ENCODE peak calls at places on chromosomes 2 and 18, in seven cellular contexts. U is HFFc6; K is CD8-positive, alpha-beta T cell; P is foreskin fibroblast; G is GM12878; T is HFF-Myc; Y is RWPE1. R is an unnamed sample.

GRCh38 chr2:52220393-52220792 is 1188.5 kb upstream of the NRXN1 start:
- DNase-seq in Y (no peak), U (no peak), G (no peak), P (no peak), T (no peak), K (no peak), R (no peak)

GRCh38 chr2:122236152-122236892 is 480.9 kb downstream of the TSN start:
- DNase-seq in G (no peak), Y (peak), U (peak), K (no peak), T (no peak), P (peak), R (peak)

GRCh38 chr2:53880756-53881155 is 21.0 kb upstream of the GPR75 start:
- DNase-seq in Y (peak), P (peak), T (no peak), K (no peak), G (no peak), U (peak), R (peak)

GRCh38 chr2:175203621-175204496 is 22.3 kb upstream of the ATP5MC3 start:
- DNase-seq in G (no peak), T (no peak), K (peak), U (peak), Y (peak), P (peak), R (no peak)

GRCh38 chr2:18949871-18950597 is 360.7 kb upstream of the NT5C1B start:
- DNase-seq in G (no peak), P (peak), U (peak), K (no peak), T (peak), Y (no peak), R (peak)

GRCh38 chr2:37653805-37654378 is 17.6 kb downstream of the CDC42EP3 start:
- DNase-seq in G (peak), T (no peak), U (no peak), P (no peak), K (no peak), Y (peak), R (no peak)

GRCh38 chr2:74297391-74297790 is 45.8 kb downstream of the SLC4A5 start:
- DNase-seq in Y (no peak), G (peak), U (no peak), K (no peak), T (no peak), P (no peak), R (no peak)

GRCh38 chr18:75456277-75456676 is 28.8 kb upstream of the SMIM21 start:
- DNase-seq in T (no peak), U (no peak), P (no peak), Y (no peak), K (no peak), G (no peak), R (no peak)

GRCh38 chr2:3288455-3289163 is 89.0 kb downstream of the EIPR1 start:
- DNase-seq in P (no peak), U (no peak), Y (no peak), K (no peak), G (no peak), T (no peak), R (no peak)

GRCh38 chr2:109117780-109118179 is 11.2 kb upstream of the SH3RF3 start:
- DNase-seq in P (no peak), U (no peak), G (no peak), K (no peak), Y (no peak), T (no peak), R (no peak)

GRCh38 chr2:1515986-1516797 is 102.9 kb downstream of the TPO start:
- DNase-seq in K (no peak), T (no peak), Y (no peak), U (no peak), G (no peak), P (no peak), R (no peak)

GRCh38 chr18:23740105-23740830 is 51.0 kb downstream of the LAMA3 start:
- DNase-seq in K (no peak), T (peak), P (peak), Y (peak), G (no peak), U (no peak), R (no peak)

GRCh38 chr2:62140785-62141740 is 54.9 kb upstream of the B3GNT2 start:
- DNase-seq in G (peak), U (no peak), Y (no peak), T (no peak), P (no peak), K (no peak), R (no peak)

GRCh38 chr18:50654658-50655550 is 95.0 kb downstream of the MAPK4 start:
- DNase-seq in K (no peak), P (no peak), T (no peak), U (no peak), G (no peak), Y (no peak), R (no peak)

GRCh38 chr18:21826641-21827302 is 86.2 kb downstream of the MIB1 start:
- DNase-seq in Y (no peak), T (no peak), U (no peak), K (no peak), G (no peak), P (no peak), R (no peak)

GRCh38 chr2:235333076-235333475 is 160.8 kb upstream of the AGAP1 start:
- DNase-seq in K (no peak), G (no peak), P (no peak), U (no peak), Y (no peak), T (no peak), R (no peak)

GRCh38 chr2:143551946-143552655 is 422.9 kb downstream of the ARHGAP15 start:
- DNase-seq in P (no peak), K (no peak), G (no peak), U (no peak), Y (no peak), T (no peak), R (no peak)

GRCh38 chr2:27738349-27739057 is 33.0 kb upstream of the MRPL33 start:
- DNase-seq in U (no peak), G (no peak), Y (no peak), K (no peak), P (no peak), T (no peak), R (no peak)

GRCh38 chr2:124973396-124973795 is 948.3 kb downstream of the CNTNAP5 start:
- DNase-seq in K (no peak), P (no peak), T (no peak), Y (no peak), G (no peak), U (no peak), R (no peak)

GRCh38 chr18:22683196-22683676 is 249.9 kb upstream of the RBBP8 start:
- DNase-seq in U (peak), G (no peak), P (no peak), T (peak), Y (peak), K (no peak), R (no peak)

GRCh38 chr2:18795881-18796280 is 206.5 kb upstream of the NT5C1B start:
- DNase-seq in K (no peak), Y (no peak), T (no peak), U (no peak), P (peak), G (no peak), R (no peak)

GRCh38 chr2:163877316-163877715 is 141.5 kb upstream of the FIGN start:
- DNase-seq in T (no peak), Y (no peak), G (no peak), U (peak), P (no peak), K (no peak), R (peak)

GRCh38 chr2:178152542-178152941 is 40.3 kb downstream of the RBM45 start:
- DNase-seq in U (no peak), G (no peak), P (no peak), Y (no peak), K (no peak), T (no peak), R (no peak)

GRCh38 chr18:28125051-28125450 is 51.9 kb downstream of the CDH2 start:
- DNase-seq in K (no peak), P (no peak), Y (no peak), T (no peak), U (no peak), G (no peak), R (no peak)

GRCh38 chr2:181682026-181682789 is 1.9 kb upstream of the NEUROD1 start:
- DNase-seq in T (no peak), P (no peak), K (no peak), U (no peak), Y (no peak), G (no peak), R (no peak)

GRCh38 chr18:12048827-12049175 is 44.8 kb upstream of the ANKRD62 start:
- DNase-seq in P (no peak), G (no peak), T (no peak), U (peak), K (no peak), Y (no peak), R (peak)

GRCh38 chr2:121510857-121511256 is 19.8 kb upstream of the RNU4ATAC start:
- DNase-seq in U (no peak), Y (no peak), P (no peak), T (no peak), G (no peak), K (no peak), R (no peak)

DNA sequence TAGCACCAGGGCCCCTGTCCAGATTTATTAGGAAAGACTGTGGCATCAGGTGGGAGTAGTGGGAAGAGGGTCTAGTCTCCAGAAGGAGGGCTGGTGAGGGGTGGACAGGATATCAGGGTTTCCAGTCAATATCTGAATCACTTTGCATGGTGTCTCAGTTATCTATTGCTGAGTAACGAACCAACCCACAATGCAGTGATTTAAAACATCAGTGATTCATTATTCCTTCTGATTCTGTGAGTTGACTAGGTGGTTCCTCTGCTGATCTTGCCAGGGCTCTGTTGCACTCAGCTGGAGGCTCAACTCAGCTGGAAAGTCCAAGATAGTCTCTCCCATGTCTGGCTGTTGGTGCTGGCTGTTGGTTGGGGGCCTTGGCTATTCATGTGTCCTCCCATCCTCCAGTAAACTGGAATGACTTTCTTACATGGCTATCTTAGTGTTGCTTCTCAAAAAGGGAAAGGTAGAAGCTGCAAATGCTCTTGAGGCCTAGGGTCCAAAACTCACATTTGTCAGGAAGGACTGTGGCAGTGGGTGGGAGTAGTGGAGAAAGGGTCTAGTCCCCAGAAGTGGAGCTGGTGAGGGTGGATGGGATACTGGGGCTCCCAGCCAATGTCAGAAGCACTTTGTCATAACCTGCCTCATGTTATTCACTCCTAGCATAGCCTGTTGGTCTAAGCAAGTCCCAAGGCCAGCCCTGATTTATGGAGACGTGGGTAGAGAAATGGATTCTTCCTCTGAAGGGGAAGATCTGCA is 13.9 kb downstream of the IL1F10 start:
- DNase-seq in G (no peak), K (no peak), P (no peak), T (no peak), U (no peak), Y (no peak), R (no peak)
- TF ChIP-seq CTCF in G (no peak), K (no peak), P (no peak), T (no peak), U (no peak), Y (no peak), R (no peak)

GRCh38 chr2:96608459-96609455 is 29.4 kb downstream of the KANSL3 start:
- DNase-seq in K (no peak), P (peak), G (peak), Y (no peak), U (peak), T (no peak), R (no peak)

GRCh38 chr2:96599941-96600340 is 38.2 kb downstream of the KANSL3 start:
- DNase-seq in P (no peak), U (no peak), K (no peak), Y (peak), G (no peak), T (no peak), R (no peak)

GRCh38 chr2:96602330-96602823 is 35.7 kb downstream of the KANSL3 start:
- DNase-seq in G (no peak), K (no peak), P (no peak), Y (no peak), T (no peak), U (no peak), R (no peak)

GRCh38 chr2:96601382-96602292 is 36.5 kb downstream of the KANSL3 start:
- DNase-seq in T (no peak), K (no peak), P (no peak), G (no peak), Y (no peak), U (no peak), R (no peak)

DNA sequence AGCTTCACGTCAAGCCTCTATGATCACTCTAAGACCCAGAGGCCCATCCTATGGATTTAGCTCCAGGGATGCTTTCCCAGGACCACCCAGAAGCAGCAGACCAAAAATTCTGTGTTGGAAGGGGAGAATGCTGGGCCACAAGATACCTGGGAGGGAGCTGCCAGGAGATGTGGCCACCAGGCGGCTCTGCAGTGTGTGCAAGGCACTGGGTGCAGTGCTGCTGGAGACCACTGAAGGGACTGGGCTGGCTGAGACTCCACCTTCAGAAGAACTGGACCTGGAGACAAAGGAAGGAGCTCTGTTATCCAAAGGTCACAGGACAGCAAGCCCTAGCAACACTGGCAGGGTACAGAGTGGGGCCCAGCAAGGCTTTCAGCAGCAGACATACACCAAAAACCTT is 34.0 kb downstream of the KANSL3 start:
- DNase-seq in K (no peak), T (no peak), G (no peak), Y (no peak), P (no peak), U (no peak), R (no peak)
- TF ChIP-seq CTCF in K (no peak), T (peak), G (peak), Y (no peak), P (no peak), U (peak), R (no peak)

GRCh38 chr2:105294844-105295481 is 34.6 kb downstream of the TGFBRAP1 start:
- DNase-seq in U (peak), K (no peak), Y (peak), G (no peak), P (peak), T (peak), R (peak)
- TF ChIP-seq CTCF in U (peak), K (no peak), Y (peak), G (peak), P (peak), T (peak), R (peak)

GRCh38 chr2:226794751-226795171 is 4.9 kb downstream of the IRS1 start:
- DNase-seq in T (no peak), U (peak), K (no peak), G (no peak), Y (peak), P (peak), R (no peak)

GRCh38 chr2:226796012-226796839 is 3.4 kb downstream of the IRS1 start:
- DNase-seq in K (no peak), Y (no peak), T (no peak), G (no peak), U (no peak), P (no peak), R (no peak)

GRCh38 chr2:226794077-226794670 is 5.4 kb downstream of the IRS1 start:
- DNase-seq in G (no peak), U (peak), T (no peak), K (no peak), P (no peak), Y (no peak), R (no peak)

GRCh38 chr2:226796840-226797288 is 2.8 kb downstream of the IRS1 start:
- DNase-seq in Y (no peak), U (peak), K (no peak), T (no peak), P (peak), G (no peak), R (no peak)

GRCh38 chr2:226795281-226796011 is 4.2 kb downstream of the IRS1 start:
- DNase-seq in G (no peak), K (no peak), Y (peak), T (no peak), U (peak), P (peak), R (no peak)
- TF ChIP-seq CTCF in G (no peak), K (no peak), Y (peak), T (no peak), U (peak), P (peak), R (peak)

DNA sequence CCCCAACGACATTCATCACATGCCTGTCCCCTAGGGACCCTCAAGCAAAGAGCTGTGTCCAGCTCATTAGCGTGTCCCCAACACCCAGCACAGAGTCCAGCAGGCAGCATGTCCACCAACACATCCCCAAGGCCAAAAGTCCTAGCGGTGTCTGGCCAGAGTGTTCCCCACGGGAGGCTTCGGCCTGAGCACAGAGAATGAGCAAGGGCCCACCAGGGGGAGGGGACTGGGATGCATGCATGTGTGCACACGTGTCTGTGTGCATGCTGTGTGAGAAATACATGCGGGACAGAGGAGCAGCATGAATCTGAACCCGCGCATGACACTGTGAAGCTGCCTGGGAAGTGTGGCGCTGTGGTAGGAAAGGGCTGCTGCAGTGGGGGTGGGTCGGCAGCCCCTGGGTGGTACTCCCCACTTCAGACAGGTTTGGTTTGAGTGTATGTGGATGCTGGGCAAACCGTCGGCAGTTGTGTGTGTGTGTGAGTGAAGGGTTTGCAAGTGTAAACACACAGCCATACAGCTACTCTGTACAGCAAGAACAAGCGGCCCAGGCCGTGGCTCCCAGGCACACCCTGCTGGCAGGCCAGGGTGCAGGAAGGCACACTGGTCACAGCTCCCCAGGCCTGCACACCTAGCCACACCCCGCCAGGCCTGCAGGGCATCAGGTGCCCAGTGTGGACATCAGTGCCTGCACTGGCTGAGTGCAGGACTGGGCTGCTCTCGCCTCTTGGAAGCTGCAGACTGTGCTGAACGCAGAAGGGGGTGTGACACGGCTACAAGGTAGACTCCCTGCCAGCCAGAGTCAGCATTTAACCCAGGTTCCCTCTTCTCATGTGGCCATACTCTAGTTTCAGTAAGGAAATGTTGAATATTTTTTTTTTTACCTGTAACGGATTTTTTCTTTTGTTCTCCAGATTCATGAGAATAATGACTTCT is 19.5 kb upstream of the HES6 start:
- DNase-seq in K (no peak), U (no peak), P (no peak), T (no peak), G (no peak), Y (no peak), R (no peak)
- TF ChIP-seq CTCF in K (no peak), U (peak), P (no peak), T (no peak), G (peak), Y (no peak), R (no peak)

GRCh38 chr2:7725132-7725849 is 808.1 kb downstream of the RNF144A start:
- DNase-seq in G (peak), T (no peak), Y (no peak), U (no peak), P (no peak), K (no peak), R (no peak)
- TF ChIP-seq CTCF in G (peak), T (no peak), Y (no peak), U (peak), P (no peak), K (no peak), R (no peak)

GRCh38 chr2:68934021-68934420 is 18.7 kb downstream of the GKN2 start:
- DNase-seq in U (no peak), T (no peak), K (no peak), Y (no peak), G (no peak), P (no peak), R (no peak)

GRCh38 chr2:68935471-68935870 is 17.2 kb downstream of the GKN2 start:
- DNase-seq in U (no peak), G (no peak), Y (no peak), T (no peak), P (no peak), K (no peak), R (no peak)

GRCh38 chr2:68937346-68938055 is 15.2 kb downstream of the GKN2 start:
- DNase-seq in G (no peak), T (no peak), P (no peak), U (peak), K (no peak), Y (no peak), R (no peak)

GRCh38 chr2:68936889-68937288 is 15.8 kb downstream of the GKN2 start:
- DNase-seq in P (no peak), K (no peak), Y (no peak), U (peak), G (no peak), T (no peak), R (no peak)

GRCh38 chr2:68936462-68936861 is 16.2 kb downstream of the GKN2 start:
- DNase-seq in U (peak), Y (peak), P (peak), T (no peak), K (no peak), G (no peak), R (peak)
- TF ChIP-seq CTCF in U (no peak), Y (no peak), P (no peak), T (no peak), K (no peak), G (no peak), R (no peak)

GRCh38 chr18:7117390-7118355 is at the start of gene LAMA1:
- DNase-seq in K (no peak), P (peak), Y (no peak), U (no peak), T (no peak), G (no peak), R (no peak)
- TF ChIP-seq CTCF in K (no peak), P (no peak), Y (no peak), U (no peak), T (no peak), G (no peak), R (no peak)

DNA sequence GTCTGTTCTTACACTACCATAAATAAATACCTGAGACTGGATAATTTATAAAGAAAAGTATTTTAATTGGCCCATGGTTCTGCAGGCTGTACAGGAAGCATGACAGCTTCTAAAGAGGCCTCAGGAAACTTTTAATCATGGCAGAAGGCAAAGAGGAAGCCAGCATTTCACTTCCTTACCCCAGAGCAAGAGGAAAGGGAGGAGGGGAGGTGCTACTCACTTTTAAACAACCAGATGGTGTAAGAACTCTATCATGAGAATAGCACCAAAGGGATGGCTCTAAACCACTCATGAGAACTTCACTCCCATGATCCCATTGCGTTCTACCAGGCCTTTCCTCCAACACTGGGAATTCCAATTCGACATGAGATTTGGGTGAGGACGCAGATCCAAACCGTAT is 344.4 kb upstream of the SLC39A10 start:
- DNase-seq in U (no peak), P (no peak), K (no peak), G (no peak), Y (no peak), T (no peak), R (no peak)
- TF ChIP-seq CTCF in U (no peak), P (no peak), K (no peak), G (no peak), Y (no peak), T (no peak), R (no peak)